ENCODE peak calls at places on chromosomes 13 and 19, in seven cellular contexts. H is stomach, Q is A549, J is pancreas, W is HL-60, F is tibial artery, Z is right atrium auricular region. S is an unnamed sample.

GRCh38 chr19:1213391-1214286 is 8.1 kb downstream of the STK11 start:
- DNase-seq in H (peak; percentile 73), Q (no peak), J (no peak), W (peak; percentile 75), F (peak; percentile 72), Z (peak; percentile 74), S (peak; percentile 89)

GRCh38 chr13:113991191-113991669 is 17.4 kb upstream of the C13orf46 start:
- DNase-seq in H (no peak), Q (no peak), J (no peak), W (no peak), F (no peak), Z (no peak), S (no peak)

GRCh38 chr13:95540848-95541247 is 11.7 kb upstream of the CLDN10 start:
- DNase-seq in H (no peak), Q (no peak), J (peak; percentile 92), W (no peak), F (no peak), Z (no peak), S (no peak)

GRCh38 chr19:18414504-18415176 is 4.6 kb upstream of the SSBP4 start:
- DNase-seq in H (no peak), Q (peak; percentile 65), J (no peak), W (no peak), F (peak; percentile 28), Z (no peak), S (no peak)

GRCh38 chr19:42121666-42122069 is 10.6 kb downstream of the POU2F2 start:
- DNase-seq in H (no peak), Q (no peak), J (no peak), W (peak; percentile 70), F (peak; percentile 61), Z (no peak), S (no peak)

GRCh38 chr19:14072535-14073231 is at the start of gene MISP3:
- DNase-seq in H (peak; percentile 90), Q (peak; percentile 49), J (peak; percentile 86), W (no peak), F (no peak), Z (no peak), S (no peak)

GRCh38 chr13:44792096-44792495 is 197.2 kb downstream of the NUFIP1 start:
- DNase-seq in H (no peak), Q (no peak), J (no peak), W (no peak), F (no peak), Z (no peak), S (no peak)

GRCh38 chr19:35757231-35757748 is 461 bp upstream of the HSPB6 start:
- DNase-seq in H (peak; percentile 49), Q (no peak), J (peak; percentile 73), W (no peak), F (peak; percentile 94), Z (peak; percentile 95), S (no peak)

GRCh38 chr19:475360-475759 is 14.5 kb upstream of the SHC2 start:
- DNase-seq in H (no peak), Q (no peak), J (no peak), W (no peak), F (no peak), Z (no peak), S (no peak)

GRCh38 chr13:106129993-106130392 is 405.5 kb downstream of the EFNB2 start:
- DNase-seq in H (no peak), Q (no peak), J (no peak), W (no peak), F (no peak), Z (no peak), S (no peak)

GRCh38 chr13:41458187-41458938 is 1.0 kb downstream of the RGCC start:
- DNase-seq in H (peak; percentile 53), Q (no peak), J (peak; percentile 13), W (no peak), F (no peak), Z (no peak), S (no peak)
- H3K27ac ChIP-seq in H (peak overlapping the region; percentile 52), Q (no peak overlapping the region), J (no peak overlapping the region), W (peak overlapping the region; percentile 80), F (peak overlapping the region; percentile 50), Z (peak overlapping the region; percentile 70), S (no peak overlapping the region)

GRCh38 chr13:49652691-49653305 is 24.5 kb downstream of the ARL11 start:
- DNase-seq in H (peak; percentile 30), Q (peak; percentile 52), J (peak; percentile 37), W (no peak), F (no peak), Z (no peak), S (no peak)

GRCh38 chr13:49649963-49650312 is 21.6 kb downstream of the ARL11 start:
- DNase-seq in H (no peak), Q (no peak), J (no peak), W (no peak), F (no peak), Z (no peak), S (no peak)

GRCh38 chr13:49649244-49649962 is 21.1 kb downstream of the ARL11 start:
- DNase-seq in H (no peak), Q (peak; percentile 41), J (no peak), W (no peak), F (no peak), Z (no peak), S (no peak)

GRCh38 chr13:49653478-49653877 is 25.2 kb downstream of the ARL11 start:
- DNase-seq in H (no peak), Q (no peak), J (no peak), W (no peak), F (no peak), Z (no peak), S (no peak)

GRCh38 chr13:49651775-49652690 is 23.7 kb downstream of the ARL11 start:
- DNase-seq in H (no peak), Q (no peak), J (no peak), W (no peak), F (no peak), Z (no peak), S (no peak)
- H3K27ac ChIP-seq in H (no peak overlapping the region), Q (no peak overlapping the region), J (no peak overlapping the region), W (no peak overlapping the region), F (no peak overlapping the region), Z (no peak overlapping the region), S (no peak overlapping the region)

GRCh38 chr19:6248341-6248740 is 31.4 kb downstream of the MLLT1 start:
- DNase-seq in H (no peak), Q (no peak), J (no peak), W (no peak), F (no peak), Z (no peak), S (no peak)
- H3K27ac ChIP-seq in H (no peak overlapping the region), Q (no peak overlapping the region), J (no peak overlapping the region), W (no peak overlapping the region), F (no peak overlapping the region), Z (no peak overlapping the region), S (no peak overlapping the region)

GRCh38 chr13:99256283-99256682 is 1.9 kb downstream of the GPR18 start:
- DNase-seq in H (no peak), Q (no peak), J (no peak), W (no peak), F (no peak), Z (no peak), S (no peak)
- H3K27ac ChIP-seq in H (no peak overlapping the region), Q (no peak overlapping the region), J (no peak overlapping the region), W (peak overlapping the region; percentile 6), F (no peak overlapping the region), Z (no peak overlapping the region), S (no peak overlapping the region)

GRCh38 chr13:75368167-75368566 is 113.8 kb downstream of the TBC1D4 start:
- DNase-seq in H (no peak), Q (no peak), J (no peak), W (no peak), F (peak; percentile 42), Z (no peak), S (no peak)
- H3K27ac ChIP-seq in H (no peak overlapping the region), Q (no peak overlapping the region), J (no peak overlapping the region), W (no peak overlapping the region), F (peak overlapping the region; percentile 48), Z (peak overlapping the region; percentile 85), S (no peak overlapping the region)

GRCh38 chr19:3607398-3608078 is 863 bp upstream of the TBXA2R start:
- DNase-seq in H (no peak), Q (no peak), J (peak; percentile 16), W (no peak), F (no peak), Z (no peak), S (no peak)
- H3K27ac ChIP-seq in H (peak overlapping the region; percentile 51), Q (peak overlapping the region; percentile 72), J (no peak overlapping the region), W (no peak overlapping the region), F (peak overlapping the region; percentile 96), Z (peak overlapping the region; percentile 79), S (no peak overlapping the region)

DNA sequence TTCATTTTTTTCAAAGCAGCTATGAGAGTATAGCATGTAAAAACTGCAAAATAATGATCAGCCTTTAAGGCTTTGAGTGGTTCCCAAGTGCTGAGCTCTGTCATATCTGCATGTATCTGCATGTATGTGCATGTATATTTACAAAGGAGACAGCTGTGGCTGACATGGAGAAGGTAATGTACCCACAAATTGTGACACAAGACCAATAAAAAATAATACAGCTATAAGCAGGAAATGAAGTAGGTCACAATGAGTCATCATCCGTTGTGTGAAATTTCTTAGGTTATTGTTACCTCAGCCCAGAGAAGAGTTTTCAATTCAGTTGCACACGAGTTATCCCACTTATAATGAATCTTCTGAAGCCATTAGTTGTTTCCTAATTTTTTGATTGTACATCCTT is 60.9 kb upstream of the MED4 start:
- DNase-seq in H (no peak), Q (peak; percentile 23), J (no peak), W (peak; percentile 76), F (no peak), Z (no peak), S (peak; percentile 99)
- H3K27ac ChIP-seq in H (peak overlapping the region; percentile 27), Q (no peak overlapping the region), J (no peak overlapping the region), W (peak overlapping the region; percentile 51), F (no peak overlapping the region), Z (peak overlapping the region; percentile 51), S (peak overlapping the region; percentile 92)

GRCh38 chr13:101423872-101424271 is 7.6 kb upstream of the NALCN start:
- DNase-seq in H (no peak), Q (no peak), J (no peak), W (no peak), F (no peak), Z (no peak), S (no peak)
- H3K27ac ChIP-seq in H (no peak overlapping the region), Q (no peak overlapping the region), J (no peak overlapping the region), W (no peak overlapping the region), F (no peak overlapping the region), Z (peak overlapping the region; percentile 11), S (no peak overlapping the region)

DNA sequence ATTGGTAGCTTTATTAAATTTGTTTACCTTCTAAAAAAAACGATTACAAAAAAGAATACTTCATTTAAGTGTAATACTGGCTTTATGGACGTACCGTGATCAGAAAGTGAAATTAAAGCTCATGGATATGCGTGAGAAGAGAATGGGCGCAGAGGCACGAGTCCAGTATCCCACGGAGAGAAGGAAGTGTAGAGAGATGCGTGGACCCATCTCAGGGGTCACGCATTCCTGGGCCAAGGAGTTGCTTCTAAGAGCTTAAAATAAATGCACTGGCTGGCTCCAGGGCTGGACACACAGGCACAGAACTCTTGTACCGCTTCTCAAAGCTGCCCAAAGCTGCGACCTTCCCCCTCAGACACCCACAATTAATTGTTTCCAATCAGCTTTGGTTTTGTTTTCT is 8.7 kb upstream of the SPC24 start:
- DNase-seq in H (no peak), Q (no peak), J (no peak), W (no peak), F (no peak), Z (no peak), S (no peak)
- H3K27ac ChIP-seq in H (peak overlapping the region; percentile 63), Q (no peak overlapping the region), J (no peak overlapping the region), W (no peak overlapping the region), F (peak overlapping the region; percentile 88), Z (peak overlapping the region; percentile 89), S (no peak overlapping the region)